ENCODE peak calls at places on chromosomes 12 and 14, in five cellular contexts. T, G, I, X and M are unnamed samples.

GRCh38 chr14:70972107-70972976 is 65.1 kb downstream of the PCNX1 start:
- DNase-seq in G (peak; percentile 69), I (peak; percentile 76), T (peak; percentile 80), X (peak; percentile 87), M (peak; percentile 91)

GRCh38 chr12:55736780-55737580 is 5.9 kb upstream of the GDF11 start:
- DNase-seq in G (peak; percentile 42), X (no peak), I (peak; percentile 89), T (peak; percentile 66), M (peak; percentile 84)

GRCh38 chr14:99036594-99037293 is 235.3 kb downstream of the BCL11B start:
- DNase-seq in X (no peak), G (no peak), I (no peak), T (no peak), M (no peak)

GRCh38 chr14:63614964-63615363 is 26.7 kb downstream of the WDR89 start:
- DNase-seq in G (no peak), T (peak; percentile 44), X (no peak), I (no peak), M (peak; percentile 31)

GRCh38 chr12:96048392-96048969 is 13.1 kb upstream of the LTA4H start:
- DNase-seq in X (no peak), T (no peak), G (no peak), I (no peak), M (no peak)

GRCh38 chr14:105061428-105062047 is 3.7 kb downstream of the GPR132 start:
- DNase-seq in I (no peak), X (no peak), T (no peak), G (no peak), M (no peak)

GRCh38 chr14:103073367-103073875 is 10.6 kb upstream of the LBHD2 start:
- DNase-seq in T (no peak), X (no peak), G (no peak), I (peak; percentile 85), M (no peak)

GRCh38 chr12:30423330-30423729 is 272.3 kb downstream of the IPO8 start:
- DNase-seq in I (no peak), T (no peak), G (no peak), X (no peak), M (no peak)

GRCh38 chr14:65019944-65020566 is 33.4 kb downstream of the FNTB start:
- DNase-seq in I (peak; percentile 50), T (peak; percentile 71), G (no peak), X (no peak), M (peak; percentile 84)

GRCh38 chr14:106811167-106811566 is 1284.8 kb downstream of the TMEM121 start:
- DNase-seq in T (no peak), G (no peak), X (no peak), I (no peak), M (no peak)

GRCh38 chr12:122834229-122834920 is 882 bp upstream of the HIP1R start:
- DNase-seq in G (peak; percentile 69), I (peak; percentile 68), X (no peak), T (peak; percentile 55), M (peak; percentile 75)

GRCh38 chr12:63400746-63401145 is 249.7 kb upstream of the AVPR1A start:
- DNase-seq in I (peak; percentile 61), T (no peak), X (no peak), G (no peak), M (peak; percentile 13)

GRCh38 chr12:115440438-115440837 is 756.5 kb upstream of the TBX3 start:
- DNase-seq in X (no peak), I (no peak), G (no peak), T (peak; percentile 88), M (peak; percentile 77)

GRCh38 chr12:47812797-47813490 is 6.8 kb downstream of the HDAC7 start:
- DNase-seq in T (peak; percentile 95), G (peak; percentile 58), X (peak; percentile 82), I (peak; percentile 69), M (peak; percentile 98)

GRCh38 chr14:58071341-58071740 is 80.7 kb downstream of the ARMH4 start:
- DNase-seq in G (no peak), X (no peak), I (no peak), T (no peak), M (no peak)

GRCh38 chr12:26185532-26186320 is 9.6 kb upstream of the SSPN start:
- DNase-seq in T (no peak), X (no peak), G (no peak), I (peak; percentile 56), M (no peak)

GRCh38 chr14:66284346-66284745 is 201.8 kb upstream of the CCDC196 start:
- DNase-seq in I (no peak), X (no peak), T (peak; percentile 66), G (no peak), M (peak; percentile 42)